ENCODE peak calls at places on chromosome 20, in seven cellular contexts. D is stimulated activated CD8-positive, alpha-beta memory T cell treated with anti-CD3 and anti-CD28 coated beads, Interleukin-4, amount 100 ng/mL, for 1 hour; U is testis; Q is SK-N-DZ; A is Right ventricle myocardium inferior; T is SJSA1; X is prostate gland. W is an unnamed sample.

GRCh38 chr20:63574829-63575720 is 1.0 kb upstream of the HELZ2 start:
- DNase-seq in D (no peak), U (no peak), Q (peak; percentile 63), A (no peak), T (no peak), X (no peak), W (no peak)

GRCh38 chr20:45311589-45312211 is 3.6 kb upstream of the MATN4 start:
- DNase-seq in D (peak; percentile 21), U (peak; percentile 66), Q (peak; percentile 69), A (no peak), T (no peak), X (peak; percentile 27), W (peak; percentile 75)

GRCh38 chr20:10965936-10966470 is 292.2 kb upstream of the JAG1 start:
- DNase-seq in D (no peak), U (no peak), Q (no peak), A (no peak), T (no peak), X (no peak), W (no peak)

GRCh38 chr20:57381596-57382503 is 9.3 kb upstream of the RBM38 start:
- DNase-seq in D (peak; percentile 79), U (peak; percentile 86), Q (peak; percentile 75), A (peak; percentile 87), T (peak; percentile 75), X (peak; percentile 79), W (peak; percentile 86)

GRCh38 chr20:37677969-37678610 is 15.7 kb upstream of the CTNNBL1 start:
- DNase-seq in D (no peak), U (no peak), Q (no peak), A (no peak), T (no peak), X (no peak), W (no peak)

GRCh38 chr20:59698598-59698997 is 94.3 kb downstream of the PHACTR3 start:
- DNase-seq in D (no peak), U (no peak), Q (no peak), A (no peak), T (no peak), X (no peak), W (no peak)

GRCh38 chr20:59010321-59010994 is 3.4 kb upstream of the CTSZ start:
- DNase-seq in D (no peak), U (no peak), Q (no peak), A (no peak), T (peak; percentile 36), X (no peak), W (no peak)

GRCh38 chr20:21027569-21027968 is 78.6 kb downstream of the LINC00237 start:
- DNase-seq in D (no peak), U (no peak), Q (no peak), A (no peak), T (no peak), X (no peak), W (no peak)

GRCh38 chr20:46970937-46971630 is 76.4 kb downstream of the EYA2 start:
- DNase-seq in D (no peak), U (peak; percentile 34), Q (peak; percentile 82), A (no peak), T (no peak), X (no peak), W (no peak)

GRCh38 chr20:3276400-3277015 is 37.5 kb upstream of the SLC4A11 start:
- DNase-seq in D (no peak), U (no peak), Q (no peak), A (no peak), T (no peak), X (peak; percentile 13), W (no peak)